ENCODE peak calls at places on chromosome 16, in four cellular contexts. P is SJSA1, R is DMS153, G is AG10803. B is an unnamed sample.

GRCh38 chr16:23131841-23132576 is 17.2 kb downstream of the USP31 start:
- DNase-seq in P (peak; percentile 25), R (peak; percentile 34), G (no peak), B (no peak)

GRCh38 chr16:3997231-3997841 is 116.8 kb upstream of the CREBBP start:
- DNase-seq in P (no peak), R (no peak), G (no peak), B (no peak)

GRCh38 chr16:11797957-11798299 is 870 bp upstream of the ZC3H7A start:
- DNase-seq in P (no peak), R (no peak), G (no peak), B (no peak)

GRCh38 chr16:57504491-57504890 is 18.2 kb upstream of the DOK4 start:
- DNase-seq in P (no peak), R (no peak), G (no peak), B (no peak)

GRCh38 chr16:73170587-73170986 is 122.7 kb upstream of the ZFHX3 start:
- DNase-seq in P (no peak), R (no peak), G (no peak), B (no peak)

GRCh38 chr16:48511071-48511540 is 98.9 kb downstream of the N4BP1 start:
- DNase-seq in P (no peak), R (no peak), G (peak; percentile 87), B (no peak)

GRCh38 chr16:72962347-72962746 is 85.6 kb downstream of the ZFHX3 start:
- DNase-seq in P (no peak), R (no peak), G (no peak), B (no peak)

GRCh38 chr16:27273670-27274522 is 5.3 kb upstream of the NSMCE1 start:
- DNase-seq in P (no peak), R (no peak), G (no peak), B (no peak)

GRCh38 chr16:88602091-88602490 is 31.9 kb downstream of the ZC3H18 start:
- DNase-seq in P (no peak), R (no peak), G (no peak), B (no peak)

GRCh38 chr16:56773531-56773930 is 43.6 kb downstream of the NUP93 start:
- DNase-seq in P (no peak), R (no peak), G (no peak), B (no peak)